ENCODE peak calls at places on chromosome 15, in four cellular contexts. J is fibroblast of the aortic adventitia, E is thoracic aorta, Y is NB4. K is an unnamed sample.

GRCh38 chr15:99442268-99442897 is 123.4 kb upstream of the MEF2A start:
- DNase-seq in J (peak), E (peak), Y (no peak), K (no peak)

GRCh38 chr15:98800437-98801233 is 152.3 kb downstream of the IGF1R start:
- DNase-seq in J (peak), E (no peak), Y (peak), K (no peak)

GRCh38 chr15:25436707-25437106 is 2.1 kb downstream of the UBE3A start:
- DNase-seq in Y (no peak), J (no peak), E (no peak), K (no peak)

GRCh38 chr15:63497642-63498100 is 6.7 kb upstream of the USP3 start:
- DNase-seq in J (no peak), Y (peak), E (no peak), K (no peak)

GRCh38 chr15:36426696-36427095 is 152.7 kb upstream of the CDIN1 start:
- DNase-seq in Y (no peak), J (no peak), E (no peak), K (no peak)

GRCh38 chr15:32042269-32042996 is 12.1 kb downstream of the CHRNA7 start:
- DNase-seq in Y (no peak), E (no peak), J (no peak), K (no peak)

GRCh38 chr15:27017168-27017809 is 46.3 kb downstream of the GABRG3 start:
- DNase-seq in Y (peak), J (peak), E (no peak), K (no peak)

GRCh38 chr15:74316116-74316515 is 51.3 kb downstream of the CYP11A1 start:
- DNase-seq in E (no peak), Y (peak), J (no peak), K (no peak)

GRCh38 chr15:71448688-71449114 is 333.4 kb downstream of the THSD4 start:
- DNase-seq in J (peak), Y (peak), E (no peak), K (no peak)

GRCh38 chr15:50127255-50127777 is 8.3 kb upstream of the ATP8B4 start:
- DNase-seq in Y (no peak), E (no peak), J (no peak), K (no peak)

GRCh38 chr15:93298901-93299300 is 209.9 kb upstream of the RGMA start:
- DNase-seq in J (no peak), E (no peak), Y (peak), K (no peak)
- TF ChIP-seq CTCF in J (no peak), E (no peak), Y (no peak), K (no peak)

DNA sequence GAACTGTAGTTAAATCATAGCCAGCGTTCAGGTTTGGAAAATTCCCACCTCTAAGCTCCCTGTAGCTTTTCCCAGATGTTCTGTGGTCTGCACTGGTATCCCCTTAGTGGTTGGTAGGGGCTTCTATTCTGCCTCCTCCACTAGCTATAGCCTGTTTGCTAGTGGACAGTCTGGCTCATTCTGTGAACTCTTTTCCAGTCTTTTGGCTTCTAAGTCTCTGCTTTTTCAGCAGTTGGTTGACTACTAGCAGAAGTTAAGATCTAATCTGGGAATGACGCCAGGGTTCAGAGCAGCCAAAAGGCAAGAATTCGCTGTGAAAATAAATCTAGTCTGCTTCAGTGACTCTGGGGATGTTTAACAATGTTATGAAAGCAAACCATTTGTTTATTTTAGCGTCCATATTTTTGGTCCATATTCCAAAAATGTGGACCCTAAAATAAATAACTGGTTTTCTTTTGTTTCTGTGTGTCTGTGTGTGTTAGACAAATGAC is 73.7 kb upstream of the WDR72 start:
- DNase-seq in Y (no peak), E (no peak), J (peak), K (no peak)
- H3K4me3 ChIP-seq in Y (no peak), E (peak), J (no peak), K (no peak)

DNA sequence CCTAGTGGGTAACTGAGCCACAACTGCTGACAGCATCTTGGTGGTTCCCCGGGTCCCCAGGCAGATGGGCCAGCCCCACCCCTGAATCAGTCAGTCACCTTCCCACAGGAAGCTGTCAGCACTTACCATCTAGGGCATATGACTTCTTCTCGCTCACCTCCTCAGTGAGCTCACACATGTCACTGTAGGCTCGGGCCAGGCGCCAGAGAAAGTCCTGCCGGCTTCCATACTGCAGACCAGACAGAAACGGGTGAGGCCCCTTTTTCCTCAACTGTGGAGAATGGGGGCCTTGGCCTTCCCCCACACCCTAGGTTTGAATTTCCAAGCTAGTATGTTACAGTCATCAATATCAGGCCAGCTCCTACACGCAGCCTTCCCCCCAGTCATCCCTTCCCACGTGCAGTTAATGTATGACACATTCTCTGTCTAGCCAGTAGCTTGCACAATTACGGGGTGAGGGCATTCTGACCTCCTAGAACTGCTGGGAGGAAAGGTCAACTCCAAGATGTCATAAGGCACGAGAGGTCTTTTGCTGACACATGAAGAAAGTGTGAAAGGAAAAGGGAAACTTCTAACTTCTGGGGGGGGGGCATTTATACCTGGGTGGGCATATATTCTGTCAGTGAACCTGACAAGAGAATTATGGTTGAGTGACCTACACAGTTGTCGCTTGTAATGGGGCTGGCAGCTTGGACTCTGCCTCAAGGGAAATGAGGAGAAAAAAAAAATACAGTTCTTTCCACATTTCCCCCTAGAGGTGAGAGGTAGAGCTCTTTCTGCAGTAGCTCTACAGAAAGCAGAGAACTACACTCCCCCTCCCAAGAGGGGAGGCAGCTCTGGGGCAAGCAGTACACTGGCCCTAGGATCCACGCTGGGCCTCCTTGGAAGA is 10.9 kb downstream of the RMDN3 start:
- DNase-seq in Y (peak), J (peak), E (no peak), K (no peak)
- TF ChIP-seq CTCF in Y (no peak), J (peak), E (no peak), K (no peak)

GRCh38 chr15:93070901-93071300 is 18.1 kb downstream of the RGMA start:
- DNase-seq in J (no peak), Y (no peak), E (no peak), K (no peak)
- H3K4me3 ChIP-seq in J (peak), Y (no peak), E (peak), K (peak)

DNA sequence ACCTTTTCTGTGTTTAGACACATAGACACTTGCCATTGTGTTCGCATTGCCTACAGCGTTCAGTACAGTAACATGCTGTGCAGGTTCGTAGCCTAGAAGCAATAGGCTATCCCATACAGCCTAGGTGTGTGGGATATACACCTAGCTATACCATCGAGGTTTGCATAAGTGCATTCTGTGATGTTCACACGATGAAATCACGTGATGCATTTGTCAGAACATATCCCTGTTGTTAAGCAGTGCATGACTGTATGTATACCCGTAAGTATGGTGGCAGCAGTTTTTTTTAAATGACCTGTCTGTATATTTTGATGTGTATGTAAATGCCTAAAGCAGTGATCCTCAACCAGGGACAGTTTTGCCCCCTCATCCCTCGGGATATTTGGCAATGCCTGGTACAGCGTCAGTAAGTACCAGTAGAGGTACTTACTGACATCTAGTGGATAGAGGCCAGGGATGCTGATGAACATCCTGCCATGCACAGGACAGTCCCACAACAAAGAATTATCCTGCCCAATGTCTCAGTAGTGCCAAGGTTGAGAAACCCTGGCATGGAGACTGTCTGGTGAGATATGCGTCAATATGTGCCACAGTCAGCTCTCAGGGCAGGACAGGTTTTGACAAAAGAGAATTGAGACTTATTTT is 129.1 kb downstream of the HCN4 start:
- DNase-seq in Y (peak), E (no peak), J (no peak), K (no peak)
- TF ChIP-seq CTCF in Y (peak), E (no peak), J (no peak), K (no peak)

GRCh38 chr15:40873625-40874561 is at the start of gene RHOV:
- DNase-seq in E (no peak), J (no peak), Y (peak), K (no peak)

GRCh38 chr15:40870716-40871115 is 3.3 kb downstream of the RHOV start:
- DNase-seq in Y (no peak), E (no peak), J (no peak), K (no peak)

GRCh38 chr15:40871749-40872617 is 2.1 kb downstream of the RHOV start:
- DNase-seq in E (no peak), J (no peak), Y (no peak), K (no peak)

GRCh38 chr15:40875996-40876740 is 2.1 kb upstream of the RHOV start:
- DNase-seq in Y (no peak), J (no peak), E (no peak), K (no peak)

DNA sequence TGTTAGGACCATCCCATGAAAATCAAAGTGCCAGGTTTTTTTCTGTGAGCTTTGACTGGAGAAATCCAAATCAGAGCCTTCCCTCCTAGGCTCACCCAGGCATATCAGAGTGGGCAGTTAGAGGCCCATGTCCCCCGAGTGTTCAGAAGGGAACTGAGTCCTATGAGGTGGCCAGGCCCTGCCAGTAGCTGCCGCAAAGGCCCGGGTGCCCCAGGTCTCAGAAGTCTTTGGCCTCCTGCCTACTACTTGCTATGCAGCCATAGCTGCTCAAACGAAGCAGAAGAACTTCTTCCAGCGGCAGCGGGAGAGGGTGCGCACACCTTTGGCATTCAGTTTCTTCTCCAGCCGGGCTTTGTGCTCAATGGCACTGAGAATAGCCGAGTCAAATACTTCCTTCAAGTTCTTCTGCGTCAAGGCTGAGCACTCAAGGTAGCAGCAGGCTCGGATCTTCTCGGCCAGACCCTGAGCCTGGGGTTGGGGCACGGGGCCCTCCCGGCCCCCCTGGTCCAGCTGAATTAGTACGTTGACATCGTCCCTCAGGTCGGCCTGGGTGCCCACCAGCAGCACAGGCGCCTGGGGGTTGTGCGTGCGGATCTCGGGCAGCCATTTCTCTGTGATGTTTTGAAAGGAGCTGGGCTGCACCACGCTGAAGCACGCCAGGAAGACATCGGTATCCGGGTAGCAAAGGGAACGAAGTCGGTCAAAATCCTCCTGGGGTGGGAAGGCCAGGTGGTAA is 1.1 kb downstream of the RHOV start:
- DNase-seq in Y (no peak), E (no peak), J (no peak), K (no peak)
- H3K4me3 ChIP-seq in Y (no peak), E (peak), J (no peak), K (peak)

DNA sequence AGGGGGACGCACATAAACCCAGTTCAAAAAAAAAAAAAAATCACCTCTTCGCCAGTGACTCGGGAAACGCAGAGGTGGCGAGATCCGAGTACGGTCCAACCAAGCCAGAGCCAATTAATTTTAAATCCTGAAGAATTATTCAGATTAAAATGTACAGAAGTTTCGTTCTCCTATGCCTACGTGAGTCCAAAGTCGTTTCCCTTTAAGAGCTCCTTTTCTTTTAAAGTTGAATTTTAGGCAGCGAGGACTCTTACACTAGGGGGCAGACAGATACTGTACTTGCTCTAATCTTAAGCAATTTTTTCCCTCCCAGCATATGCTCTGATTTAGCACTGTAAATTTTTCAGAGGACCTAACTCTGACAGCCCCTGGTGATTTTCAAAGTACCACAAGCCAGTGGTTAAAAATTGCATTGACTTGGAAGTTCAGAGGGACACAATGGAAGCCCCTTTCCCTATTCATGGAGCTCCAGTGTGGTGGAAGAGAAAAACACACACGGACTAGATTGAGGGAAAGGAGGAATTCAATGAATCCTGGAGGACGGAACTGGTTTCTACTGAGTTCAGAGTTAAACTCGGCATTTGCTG is 3.3 kb upstream of the NR2F2 start:
- DNase-seq in E (no peak), J (peak), Y (peak), K (no peak)
- TF ChIP-seq CTCF in E (peak), J (peak), Y (peak), K (peak)

DNA sequence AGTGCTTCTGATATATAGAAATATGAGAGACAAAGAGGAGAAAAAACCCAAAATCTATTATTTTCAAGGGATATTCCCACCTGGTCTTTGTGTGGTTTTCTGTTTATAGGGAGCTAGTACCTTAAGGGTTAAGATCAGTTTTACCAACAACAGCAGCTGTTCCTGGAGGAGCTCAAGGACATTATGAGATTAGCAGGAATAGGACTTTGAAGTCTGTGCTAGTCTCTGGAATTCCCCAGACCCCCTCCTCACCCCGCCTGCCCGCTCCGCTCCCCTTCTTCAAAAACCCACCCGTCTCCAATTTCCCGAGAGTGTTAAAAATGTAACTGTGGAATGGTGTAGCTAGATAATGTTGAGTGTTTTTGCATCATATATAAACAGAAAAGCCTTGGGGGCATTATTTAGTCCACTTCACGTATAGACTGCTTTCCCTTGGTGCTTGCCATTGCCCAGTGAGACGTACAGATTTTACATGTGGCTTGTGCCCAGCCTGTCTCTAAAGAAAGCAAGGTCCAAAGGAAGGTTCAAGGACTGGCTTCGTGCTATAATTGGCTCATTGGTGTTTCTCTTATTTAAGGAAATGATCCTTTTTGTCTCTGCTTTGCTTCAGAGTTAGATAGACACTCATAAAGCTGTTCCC is 65.0 kb upstream of the SEMA6D start:
- DNase-seq in J (no peak), Y (no peak), E (no peak), K (no peak)
- H3K4me3 ChIP-seq in J (no peak), Y (no peak), E (no peak), K (no peak)

GRCh38 chr15:78404125-78404524 is 33.9 kb upstream of the IREB2 start:
- DNase-seq in J (no peak), Y (no peak), E (no peak), K (no peak)
- TF ChIP-seq CTCF in J (no peak), Y (no peak), E (no peak), K (no peak)

K was measured in esophagus squamous epithelium.